ENCODE peak calls at places on chromosomes 1 and 21, in nine cellular contexts. G, A, Q, C, E, S, U, L and J are unnamed samples.

GRCh38 chr1:84370831-84371394 is 27.4 kb upstream of the DNASE2B start:
- DNase-seq in G (no peak), A (peak), Q (no peak), C (peak), E (no peak), S (peak), U (no peak), L (no peak), J (peak)

GRCh38 chr1:161440312-161440894 is 64.9 kb upstream of the FCGR2A start:
- DNase-seq in G (peak), A (peak), Q (no peak), C (peak), E (peak), S (no peak), U (peak), L (no peak), J (no peak)

GRCh38 chr21:34306246-34306645 is 57.6 kb upstream of the KCNE2 start:
- DNase-seq in G (no peak), A (no peak), Q (no peak), C (no peak), E (no peak), S (no peak), U (no peak), L (no peak), J (no peak)

GRCh38 chr1:93680121-93681094 is 1.2 kb downstream of the BCAR3 start:
- DNase-seq in G (peak), A (peak), Q (no peak), C (peak), E (peak), S (peak), U (peak), L (no peak), J (peak)

GRCh38 chr1:8020032-8020431 is 6.1 kb downstream of the ERRFI1 start:
- DNase-seq in G (no peak), A (no peak), Q (no peak), C (peak), E (no peak), S (peak), U (no peak), L (no peak), J (no peak)

GRCh38 chr21:29376556-29376955 is 77.8 kb downstream of the BACH1 start:
- DNase-seq in G (peak), A (peak), Q (no peak), C (peak), E (peak), S (no peak), U (peak), L (no peak), J (no peak)

GRCh38 chr1:58149266-58149812 is 397.2 kb downstream of the OMA1 start:
- DNase-seq in G (no peak), A (no peak), Q (no peak), C (no peak), E (no peak), S (no peak), U (no peak), L (no peak), J (no peak)

GRCh38 chr1:21269461-21270085 is 20.7 kb downstream of the ECE1 start:
- DNase-seq in G (no peak), A (no peak), Q (no peak), C (no peak), E (no peak), S (no peak), U (no peak), L (no peak), J (no peak)

GRCh38 chr1:160656737-160657476 is 10.1 kb upstream of the SLAMF1 start:
- DNase-seq in G (no peak), A (no peak), Q (no peak), C (peak), E (no peak), S (no peak), U (no peak), L (no peak), J (no peak)